ENCODE peak calls at places on chromosome 10, in ten cellular contexts. N, U, H, Y, R, S, G, B, L and Q are unnamed samples.

GRCh38 chr10:4532467-4532866 is 293.5 kb upstream of the AKR1E2 start:
- DNase-seq in H (no peak), G (no peak), B (no peak), R (no peak), N (no peak), U (no peak), S (no peak), Y (no peak), L (no peak), Q (no peak)

GRCh38 chr10:25912796-25913195 is 21.2 kb upstream of the MYO3A start:
- DNase-seq in H (no peak), S (no peak), B (no peak), L (no peak), G (no peak), Y (no peak), U (no peak), N (no peak), R (no peak), Q (no peak)

GRCh38 chr10:103605359-103606156 is 112.1 kb downstream of the NEURL1 start:
- DNase-seq in U (no peak), S (peak; percentile 24), L (peak; percentile 28), N (peak; percentile 55), R (peak; percentile 76), B (peak; percentile 60), G (no peak), Y (peak; percentile 72), H (peak; percentile 60), Q (peak; percentile 70)

GRCh38 chr10:69340695-69341094 is 62.4 kb downstream of the HK1 start:
- DNase-seq in L (no peak), Y (no peak), S (no peak), N (no peak), H (no peak), G (no peak), U (no peak), R (no peak), B (no peak), Q (no peak)

GRCh38 chr10:117419921-117420320 is 44.7 kb upstream of the PDZD8 start:
- DNase-seq in R (no peak), G (peak; percentile 49), S (no peak), H (no peak), N (no peak), Y (no peak), L (no peak), U (no peak), B (no peak), Q (no peak)

GRCh38 chr10:1327759-1328158 is 271.6 kb downstream of the WDR37 start:
- DNase-seq in U (no peak), B (no peak), N (no peak), S (no peak), G (peak; percentile 46), R (no peak), Y (no peak), L (no peak), H (no peak), Q (no peak)

GRCh38 chr10:97270523-97271154 is 21.8 kb downstream of the ARHGAP19 start:
- DNase-seq in S (no peak), R (no peak), U (no peak), N (no peak), H (no peak), Y (no peak), L (no peak), G (no peak), B (no peak), Q (no peak)

GRCh38 chr10:82934429-82934828 is 1059.4 kb downstream of the NRG3 start:
- DNase-seq in L (no peak), H (no peak), S (no peak), Y (no peak), N (peak; percentile 9), B (no peak), U (no peak), R (no peak), G (no peak), Q (peak; percentile 24)

GRCh38 chr10:128280271-128280670 is 154.0 kb upstream of the MKI67 start:
- DNase-seq in N (no peak), S (no peak), R (no peak), Y (no peak), U (no peak), G (no peak), B (no peak), L (no peak), H (no peak), Q (no peak)

GRCh38 chr10:128278362-128278761 is 152.1 kb upstream of the MKI67 start:
- DNase-seq in G (no peak), H (no peak), S (no peak), L (no peak), R (no peak), N (no peak), B (no peak), Y (no peak), U (no peak), Q (no peak)

GRCh38 chr10:128275405-128275804 is 149.2 kb upstream of the MKI67 start:
- DNase-seq in H (no peak), Y (no peak), N (no peak), R (no peak), B (no peak), L (no peak), S (no peak), G (no peak), U (no peak), Q (no peak)

GRCh38 chr10:128277267-128277666 is 151.0 kb upstream of the MKI67 start:
- DNase-seq in U (no peak), R (no peak), H (no peak), L (no peak), S (no peak), G (peak; percentile 18), Y (no peak), B (no peak), N (no peak), Q (no peak)

GRCh38 chr10:128274938-128275337 is 148.7 kb upstream of the MKI67 start:
- DNase-seq in N (no peak), H (no peak), Y (peak; percentile 19), S (no peak), U (no peak), B (no peak), L (no peak), R (no peak), G (no peak), Q (peak; percentile 47)
- TF ChIP-seq POLR2A in N (no peak), H (no peak), Y (no peak), S (no peak), U (no peak), B (no peak), L (no peak), R (no peak), G (no peak), Q (no peak)

GRCh38 chr10:86960863-86961434 is 2.5 kb downstream of the SNCG start:
- DNase-seq in Y (peak; percentile 7), N (no peak), S (no peak), H (peak; percentile 9), R (no peak), L (no peak), U (peak; percentile 71), B (peak; percentile 23), G (peak; percentile 78), Q (no peak)

GRCh38 chr10:86962981-86963310 is 4.5 kb downstream of the SNCG start:
- DNase-seq in L (no peak), G (no peak), B (peak; percentile 12), Y (no peak), H (peak; percentile 5), N (no peak), U (peak; percentile 59), R (no peak), S (no peak), Q (no peak)

GRCh38 chr10:86960003-86960862 is 1.8 kb downstream of the SNCG start:
- DNase-seq in S (no peak), Y (peak; percentile 23), R (peak; percentile 54), U (peak; percentile 78), L (peak; percentile 64), B (peak; percentile 60), H (peak; percentile 68), G (peak; percentile 87), N (peak; percentile 84), Q (peak; percentile 91)

GRCh38 chr10:86962136-86962980 is 4.0 kb downstream of the SNCG start:
- DNase-seq in Y (peak; percentile 9), N (no peak), S (no peak), H (no peak), R (peak; percentile 8), G (peak; percentile 70), B (peak; percentile 9), L (no peak), U (peak; percentile 59), Q (peak; percentile 81)

GRCh38 chr10:86961481-86962091 is 3.2 kb downstream of the SNCG start:
- DNase-seq in U (peak; percentile 64), H (peak; percentile 10), R (peak; percentile 17), S (no peak), Y (peak; percentile 10), L (no peak), B (peak; percentile 26), N (no peak), G (peak; percentile 82), Q (no peak)
- TF ChIP-seq CTCF in U (no peak), H (no peak), R (no peak), S (no peak), Y (no peak), L (no peak), B (no peak), N (no peak), G (no peak), Q (no peak)

DNA sequence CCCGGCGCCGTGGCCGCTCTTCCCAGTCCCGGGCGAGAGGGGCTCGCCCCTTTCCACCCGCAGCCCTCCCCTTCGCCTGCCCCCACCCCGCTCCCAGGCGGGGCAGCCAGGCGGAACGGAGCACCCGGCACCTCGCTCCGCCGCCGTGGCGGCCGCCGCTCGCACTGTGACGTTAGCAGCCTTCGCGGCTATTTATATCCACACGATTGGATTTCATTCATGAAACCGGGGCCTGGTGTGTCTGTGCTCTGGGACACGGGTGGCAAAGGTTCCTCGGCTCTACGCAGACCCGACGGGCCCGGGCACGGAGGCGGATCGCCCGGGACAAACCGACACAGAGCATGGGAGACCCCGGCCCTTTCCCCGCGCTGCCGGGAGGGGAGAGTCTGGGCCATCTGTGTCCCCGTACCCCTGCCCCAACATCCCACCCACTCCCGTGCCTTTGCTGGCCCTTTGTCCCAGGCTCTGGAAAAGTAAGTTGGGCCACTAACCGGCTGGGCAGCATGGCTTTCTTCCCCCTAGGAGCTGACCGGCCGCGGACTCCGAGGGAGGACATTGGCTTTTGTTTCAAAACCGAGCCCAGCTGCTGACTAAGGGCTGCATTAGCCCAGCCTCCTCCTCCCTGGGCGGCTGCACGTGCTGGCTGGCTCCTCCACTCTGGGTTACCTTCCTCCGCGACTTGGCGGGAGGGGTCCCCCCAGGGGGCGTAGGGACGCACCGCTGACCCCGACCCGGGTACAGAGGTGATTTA is at the start of gene RHOBTB1:
- DNase-seq in L (no peak), R (peak; percentile 81), H (peak; percentile 81), N (peak; percentile 81), Y (peak; percentile 87), B (peak; percentile 88), S (peak; percentile 55), G (peak; percentile 95), U (peak; percentile 91), Q (no peak)
- TF ChIP-seq POLR2A in L (no peak), R (peak; percentile 44), H (no peak), N (no peak), Y (peak; percentile 97), B (peak; percentile 88), S (peak; percentile 54), G (no peak), U (no peak), Q (no peak)

DNA sequence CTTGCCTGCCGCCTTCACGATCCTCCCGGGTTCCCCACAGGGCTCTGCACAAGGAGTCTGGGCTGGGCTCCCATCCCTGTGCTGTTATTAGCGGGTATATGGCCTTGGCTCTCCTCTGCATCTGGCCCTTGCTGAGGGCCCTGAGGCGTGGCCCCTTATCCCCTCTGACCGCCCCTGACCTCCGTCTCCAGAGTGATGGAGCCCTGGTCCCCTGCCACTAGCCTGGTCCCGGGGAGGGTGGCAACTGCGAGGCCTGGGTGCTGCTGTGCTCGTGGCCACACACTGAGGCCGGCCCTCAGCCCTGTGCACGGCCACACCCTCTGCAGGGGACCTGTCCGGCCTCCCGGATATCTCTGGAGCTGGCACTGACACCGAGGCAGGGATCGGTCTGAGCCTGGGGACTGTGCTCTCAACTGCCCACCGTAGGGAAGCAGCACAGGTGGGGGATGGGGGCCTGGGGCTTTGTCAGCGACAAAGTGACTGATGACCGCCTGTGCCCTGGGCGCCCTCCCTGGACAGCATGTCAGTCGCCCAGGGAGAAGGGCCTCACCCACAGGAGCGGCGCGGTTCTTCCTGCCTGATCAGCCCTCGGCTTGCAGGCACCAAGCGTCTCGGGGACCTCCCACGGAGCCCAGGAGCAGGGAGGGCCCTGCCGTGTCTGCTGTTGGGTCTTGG is 72.4 kb downstream of the NKX6-2 start:
- DNase-seq in N (no peak), B (peak; percentile 28), H (no peak), R (no peak), S (no peak), G (peak; percentile 79), L (no peak), Y (no peak), U (peak; percentile 65), Q (no peak)
- TF ChIP-seq CTCF in N (no peak), B (no peak), H (no peak), R (no peak), S (no peak), G (no peak), L (no peak), Y (no peak), U (no peak), Q (no peak)